ENCODE peak calls at places on chromosomes 3 and 15, in four cellular contexts. One of them, this sample, is unnamed.

GRCh38 chr3:86792316-86792715 is 198.6 kb downstream of the VGLL3 start:
- DNase-seq in HepG2: no peak
- DNase-seq in HCT116: no peak
- DNase-seq in GM12878: no peak
- DNase-seq in this sample: no peak

GRCh38 chr3:21062724-21063436 is 688.1 kb downstream of the ZNF385D start:
- DNase-seq in HepG2: no peak
- DNase-seq in HCT116: no peak
- DNase-seq in GM12878: no peak
- DNase-seq in this sample: no peak

GRCh38 chr3:149340310-149340933 is 7.0 kb upstream of the TM4SF18 start:
- DNase-seq in HepG2: peak; percentile 38
- DNase-seq in HCT116: no peak
- DNase-seq in GM12878: no peak
- DNase-seq in this sample: no peak

GRCh38 chr3:9184464-9184835 is 65.0 kb downstream of the SRGAP3 start:
- DNase-seq in HepG2: no peak
- DNase-seq in HCT116: no peak
- DNase-seq in GM12878: no peak
- DNase-seq in this sample: no peak

GRCh38 chr15:98647026-98647773 is 1.1 kb upstream of the IGF1R start:
- DNase-seq in HepG2: peak; percentile 51
- DNase-seq in HCT116: peak; percentile 22
- DNase-seq in GM12878: no peak
- DNase-seq in this sample: peak; percentile 80

GRCh38 chr15:89899303-89899946 is 5.6 kb upstream of the AP3S2 start:
- DNase-seq in HepG2: no peak
- DNase-seq in HCT116: no peak
- DNase-seq in GM12878: no peak
- DNase-seq in this sample: no peak

GRCh38 chr3:64454179-64454578 is 228.9 kb upstream of the PRICKLE2 start:
- DNase-seq in HepG2: no peak
- DNase-seq in HCT116: no peak
- DNase-seq in GM12878: no peak
- DNase-seq in this sample: no peak

GRCh38 chr3:7710284-7710683 is 791.3 kb upstream of the LMCD1 start:
- DNase-seq in HepG2: no peak
- DNase-seq in HCT116: no peak
- DNase-seq in GM12878: no peak
- DNase-seq in this sample: no peak

GRCh38 chr3:76083992-76084391 is 298.6 kb upstream of the ZNF717 start:
- DNase-seq in HepG2: no peak
- DNase-seq in HCT116: no peak
- DNase-seq in GM12878: no peak
- DNase-seq in this sample: no peak

GRCh38 chr15:40982855-40983254 is 29.6 kb downstream of the CHAC1 start:
- DNase-seq in HepG2: no peak
- DNase-seq in HCT116: no peak
- DNase-seq in GM12878: no peak
- DNase-seq in this sample: no peak

GRCh38 chr3:71926242-71926560 is 141.3 kb upstream of the PROK2 start:
- DNase-seq in HepG2: peak; percentile 39
- DNase-seq in HCT116: peak; percentile 65
- DNase-seq in GM12878: no peak
- DNase-seq in this sample: peak; percentile 88

GRCh38 chr3:189186093-189186492 is 14.3 kb downstream of the TPRG1 start:
- DNase-seq in HepG2: no peak
- DNase-seq in HCT116: no peak
- DNase-seq in GM12878: no peak
- DNase-seq in this sample: no peak

GRCh38 chr15:69398541-69398940 is 15.6 kb upstream of the KIF23 start:
- DNase-seq in HepG2: no peak
- DNase-seq in HCT116: no peak
- DNase-seq in GM12878: no peak
- DNase-seq in this sample: no peak

GRCh38 chr3:64257096-64257755 is 32.0 kb upstream of the PRICKLE2 start:
- DNase-seq in HepG2: no peak
- DNase-seq in HCT116: no peak
- DNase-seq in GM12878: no peak
- DNase-seq in this sample: no peak

GRCh38 chr3:170809021-170809974 is 60.7 kb downstream of the RPL22L1 start:
- DNase-seq in HepG2: peak; percentile 30
- DNase-seq in HCT116: peak; percentile 56
- DNase-seq in GM12878: no peak
- DNase-seq in this sample: peak; percentile 71

GRCh38 chr3:45010718-45011355 is 15.3 kb upstream of the CLEC3B start:
- DNase-seq in HepG2: no peak
- DNase-seq in HCT116: no peak
- DNase-seq in GM12878: no peak
- DNase-seq in this sample: no peak

GRCh38 chr15:63165166-63165859 is 8.0 kb upstream of the RPS27L start:
- DNase-seq in HepG2: no peak
- DNase-seq in HCT116: no peak
- DNase-seq in GM12878: no peak
- DNase-seq in this sample: no peak

GRCh38 chr3:138359137-138359536 is 10.8 kb downstream of the MRAS start:
- DNase-seq in HepG2: no peak
- DNase-seq in HCT116: no peak
- DNase-seq in GM12878: no peak
- DNase-seq in this sample: no peak

GRCh38 chr15:63238181-63238580 is 39.2 kb upstream of the APH1B start:
- DNase-seq in HepG2: no peak
- DNase-seq in HCT116: no peak
- DNase-seq in GM12878: no peak
- DNase-seq in this sample: no peak

GRCh38 chr3:72523409-72524172 is 324.7 kb downstream of the SHQ1 start:
- DNase-seq in HepG2: no peak
- DNase-seq in HCT116: no peak
- DNase-seq in GM12878: peak; percentile 74
- DNase-seq in this sample: no peak

GRCh38 chr3:160226026-160226739 is 961 bp downstream of the C3orf80 start:
- DNase-seq in HepG2: no peak
- DNase-seq in HCT116: no peak
- DNase-seq in GM12878: no peak
- DNase-seq in this sample: no peak

GRCh38 chr15:74259324-74259712 is 23.2 kb downstream of the CCDC33 start:
- DNase-seq in HepG2: no peak
- DNase-seq in HCT116: no peak
- DNase-seq in GM12878: no peak
- DNase-seq in this sample: no peak

GRCh38 chr15:84108725-84109124 is 126.8 kb upstream of the GOLGA6L4 start:
- DNase-seq in HepG2: no peak
- DNase-seq in HCT116: peak; percentile 27
- DNase-seq in GM12878: no peak
- DNase-seq in this sample: no peak

GRCh38 chr3:60953406-60953805 is 297.8 kb downstream of the FHIT start:
- DNase-seq in HepG2: no peak
- DNase-seq in HCT116: no peak
- DNase-seq in GM12878: no peak
- DNase-seq in this sample: no peak

GRCh38 chr15:91967935-91968605 is 114.6 kb downstream of the SLCO3A1 start:
- DNase-seq in HepG2: no peak
- DNase-seq in HCT116: no peak
- DNase-seq in GM12878: no peak
- DNase-seq in this sample: no peak

GRCh38 chr3:187013080-187013838 is 82.9 kb downstream of the ST6GAL1 start:
- DNase-seq in HepG2: no peak
- DNase-seq in HCT116: no peak
- DNase-seq in GM12878: no peak
- DNase-seq in this sample: no peak
- TF ChIP-seq ZNF274 in HepG2: no peak
- TF ChIP-seq ZNF274 in HCT116: no peak
- TF ChIP-seq ZNF274 in GM12878: no peak
- TF ChIP-seq ZNF274 in this sample: no peak

GRCh38 chr3:36923981-36924747 is 20.7 kb downstream of the TRANK1 start:
- DNase-seq in HepG2: no peak
- DNase-seq in HCT116: no peak
- DNase-seq in GM12878: no peak
- DNase-seq in this sample: no peak
- H3K4me3 ChIP-seq in HepG2: no peak overlapping the region
- H3K4me3 ChIP-seq in HCT116: no peak overlapping the region
- H3K4me3 ChIP-seq in GM12878: no peak overlapping the region
- H3K4me3 ChIP-seq in this sample: no peak overlapping the region

GRCh38 chr3:30353711-30354467 is 252.5 kb upstream of the TGFBR2 start:
- DNase-seq in HepG2: no peak
- DNase-seq in HCT116: no peak
- DNase-seq in GM12878: peak; percentile 24
- DNase-seq in this sample: no peak
- H3K4me1 ChIP-seq in HepG2: peaks cover 57% of the 10 kb centered on the region
- H3K4me1 ChIP-seq in HCT116: peaks cover 3% of the 10 kb centered on the region
- H3K4me1 ChIP-seq in GM12878: no peaks in the 10 kb centered on the region
- H3K4me1 ChIP-seq in this sample: no peaks in the 10 kb centered on the region

GRCh38 chr3:13483286-13483685 is 3.2 kb downstream of the HDAC11 start:
- DNase-seq in HepG2: no peak
- DNase-seq in HCT116: no peak
- DNase-seq in GM12878: no peak
- DNase-seq in this sample: no peak

GRCh38 chr3:13479332-13479581 is 849 bp upstream of the HDAC11 start:
- DNase-seq in HepG2: peak; percentile 55
- DNase-seq in HCT116: no peak
- DNase-seq in GM12878: no peak
- DNase-seq in this sample: no peak

GRCh38 chr3:13479582-13480339 is at the start of gene HDAC11:
- DNase-seq in HepG2: peak; percentile 94
- DNase-seq in HCT116: peak; percentile 89
- DNase-seq in GM12878: peak; percentile 81
- DNase-seq in this sample: peak; percentile 96

GRCh38 chr3:13482106-13482690 is 2.1 kb downstream of the HDAC11 start:
- DNase-seq in HepG2: no peak
- DNase-seq in HCT116: no peak
- DNase-seq in GM12878: no peak
- DNase-seq in this sample: no peak

GRCh38 chr3:13480340-13481318 is 523 bp downstream of the HDAC11 start:
- DNase-seq in HepG2: no peak
- DNase-seq in HCT116: no peak
- DNase-seq in GM12878: no peak
- DNase-seq in this sample: no peak
- TF ChIP-seq ZNF274 in HepG2: no peak
- TF ChIP-seq ZNF274 in HCT116: no peak
- TF ChIP-seq ZNF274 in GM12878: no peak
- TF ChIP-seq ZNF274 in this sample: no peak

GRCh38 chr3:78856164-78856563 is 911.6 kb downstream of the ROBO1 start:
- DNase-seq in HepG2: no peak
- DNase-seq in HCT116: no peak
- DNase-seq in GM12878: no peak
- DNase-seq in this sample: no peak
- H3K4me3 ChIP-seq in HepG2: no peak overlapping the region
- H3K4me3 ChIP-seq in HCT116: no peak overlapping the region
- H3K4me3 ChIP-seq in GM12878: no peak overlapping the region
- H3K4me3 ChIP-seq in this sample: no peak overlapping the region

GRCh38 chr3:58059349-58060321 is 51.4 kb downstream of the FLNB start:
- DNase-seq in HepG2: peak; percentile 99
- DNase-seq in HCT116: no peak
- DNase-seq in GM12878: no peak
- DNase-seq in this sample: no peak
- H3K4me1 ChIP-seq in HepG2: peaks cover 92% of the 10 kb centered on the region
- H3K4me1 ChIP-seq in HCT116: peaks cover 44% of the 10 kb centered on the region
- H3K4me1 ChIP-seq in GM12878: no peaks in the 10 kb centered on the region
- H3K4me1 ChIP-seq in this sample: peaks cover 21% of the 10 kb centered on the region

DNA sequence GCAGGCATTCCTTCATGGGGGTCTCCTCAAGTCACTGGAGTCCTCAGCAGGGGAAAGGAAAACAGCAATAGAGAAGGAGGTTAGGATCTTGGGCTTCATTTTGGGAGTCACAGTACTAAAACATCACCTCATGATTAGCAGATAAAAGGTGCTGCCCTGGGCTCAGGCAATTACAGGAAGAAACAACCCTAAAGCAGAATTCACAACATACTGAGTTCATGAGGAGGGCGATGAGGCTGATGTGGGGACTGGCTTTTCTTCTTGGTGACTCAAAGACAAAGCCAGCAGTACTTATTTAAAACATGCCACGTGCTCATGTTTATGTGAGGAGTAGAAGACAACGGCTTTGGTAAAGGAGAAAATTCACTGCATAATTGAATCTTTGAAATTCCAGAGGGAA is 822.3 kb upstream of the CFAP20DC start:
- DNase-seq in HepG2: no peak
- DNase-seq in HCT116: no peak
- DNase-seq in GM12878: no peak
- DNase-seq in this sample: peak; percentile 3
- TF ChIP-seq ZNF274 in HepG2: no peak
- TF ChIP-seq ZNF274 in HCT116: no peak
- TF ChIP-seq ZNF274 in GM12878: no peak
- TF ChIP-seq ZNF274 in this sample: no peak

DNA sequence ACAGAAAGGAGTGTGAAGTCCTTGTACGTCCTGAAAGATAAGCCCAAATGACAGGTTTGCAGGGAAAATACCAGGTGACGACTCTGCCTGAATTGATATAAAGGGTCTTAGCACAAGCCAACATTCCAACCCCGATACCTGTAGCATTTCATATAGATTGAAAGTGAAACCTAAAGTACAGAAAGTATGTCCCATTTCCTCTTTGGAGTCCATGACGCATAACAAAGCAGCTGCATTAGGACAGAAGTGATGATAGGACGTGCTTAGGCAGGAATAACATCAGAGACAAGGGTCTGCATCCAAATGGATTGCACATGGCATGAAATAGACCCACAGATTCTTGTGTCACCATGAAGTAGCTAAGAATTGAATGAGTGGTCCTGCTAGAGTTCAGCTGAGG is 187.0 kb upstream of the ROBO1 start:
- DNase-seq in HepG2: no peak
- DNase-seq in HCT116: no peak
- DNase-seq in GM12878: no peak
- DNase-seq in this sample: no peak
- H3K4me3 ChIP-seq in HepG2: no peak overlapping the region
- H3K4me3 ChIP-seq in HCT116: no peak overlapping the region
- H3K4me3 ChIP-seq in GM12878: no peak overlapping the region
- H3K4me3 ChIP-seq in this sample: no peak overlapping the region

This sample was measured in NT2/D1.